ENCODE peak calls at places on chromosomes 13 and 19, in seven cellular contexts. One of them, this sample, is unnamed.

GRCh38 chr19:44641460-44641859 is 2.2 kb upstream of the PVR start:
- DNase-seq in activated T-cell treated with anti-CD3 and anti-CD28 coated beads for 1 hour: no peak
- DNase-seq in stimulated activated CD8-positive, alpha-beta memory T cell treated with anti-CD3 and anti-CD28 coated beads, Interleukin-15, amount 100 ng/mL, for 4 hours: no peak
- DNase-seq in Daoy: no peak
- DNase-seq in thoracic aorta: no peak
- DNase-seq in stimulated activated naive CD4-positive, alpha-beta T cell treated with Interleukin-2 at 50 U/mL for 16 hours: no peak
- DNase-seq in HEK293T: no peak
- DNase-seq in this sample: no peak

GRCh38 chr19:30637926-30638325 is 265.7 kb downstream of the ZNF536 start:
- DNase-seq in HEK293T: no peak
- DNase-seq in thoracic aorta: no peak
- DNase-seq in stimulated activated naive CD4-positive, alpha-beta T cell treated with Interleukin-2 at 50 U/mL for 16 hours: no peak
- DNase-seq in activated T-cell treated with anti-CD3 and anti-CD28 coated beads for 1 hour: no peak
- DNase-seq in stimulated activated CD8-positive, alpha-beta memory T cell treated with anti-CD3 and anti-CD28 coated beads, Interleukin-15, amount 100 ng/mL, for 4 hours: no peak
- DNase-seq in Daoy: no peak
- DNase-seq in this sample: no peak

GRCh38 chr13:41122838-41123237 is 9.8 kb downstream of the KBTBD6 start:
- DNase-seq in thoracic aorta: no peak
- DNase-seq in stimulated activated CD8-positive, alpha-beta memory T cell treated with anti-CD3 and anti-CD28 coated beads, Interleukin-15, amount 100 ng/mL, for 4 hours: no peak
- DNase-seq in HEK293T: no peak
- DNase-seq in activated T-cell treated with anti-CD3 and anti-CD28 coated beads for 1 hour: no peak
- DNase-seq in stimulated activated naive CD4-positive, alpha-beta T cell treated with Interleukin-2 at 50 U/mL for 16 hours: no peak
- DNase-seq in Daoy: no peak
- DNase-seq in this sample: no peak

GRCh38 chr19:39139305-39140194 is 14.0 kb downstream of the PAK4 start:
- DNase-seq in HEK293T: no peak
- DNase-seq in activated T-cell treated with anti-CD3 and anti-CD28 coated beads for 1 hour: no peak
- DNase-seq in Daoy: no peak
- DNase-seq in stimulated activated CD8-positive, alpha-beta memory T cell treated with anti-CD3 and anti-CD28 coated beads, Interleukin-15, amount 100 ng/mL, for 4 hours: no peak
- DNase-seq in thoracic aorta: no peak
- DNase-seq in stimulated activated naive CD4-positive, alpha-beta T cell treated with Interleukin-2 at 50 U/mL for 16 hours: no peak
- DNase-seq in this sample: no peak

GRCh38 chr19:4304509-4305252 is at the start of gene FSD1:
- DNase-seq in Daoy: peak; percentile 88
- DNase-seq in activated T-cell treated with anti-CD3 and anti-CD28 coated beads for 1 hour: peak; percentile 45
- DNase-seq in thoracic aorta: no peak
- DNase-seq in stimulated activated CD8-positive, alpha-beta memory T cell treated with anti-CD3 and anti-CD28 coated beads, Interleukin-15, amount 100 ng/mL, for 4 hours: peak; percentile 30
- DNase-seq in HEK293T: peak; percentile 98
- DNase-seq in stimulated activated naive CD4-positive, alpha-beta T cell treated with Interleukin-2 at 50 U/mL for 16 hours: peak; percentile 39
- DNase-seq in this sample: peak; percentile 65

GRCh38 chr13:94657167-94657566 is 55.2 kb downstream of the SOX21 start:
- DNase-seq in activated T-cell treated with anti-CD3 and anti-CD28 coated beads for 1 hour: no peak
- DNase-seq in stimulated activated naive CD4-positive, alpha-beta T cell treated with Interleukin-2 at 50 U/mL for 16 hours: no peak
- DNase-seq in stimulated activated CD8-positive, alpha-beta memory T cell treated with anti-CD3 and anti-CD28 coated beads, Interleukin-15, amount 100 ng/mL, for 4 hours: no peak
- DNase-seq in Daoy: peak; percentile 9
- DNase-seq in HEK293T: no peak
- DNase-seq in thoracic aorta: no peak
- DNase-seq in this sample: no peak

GRCh38 chr19:46068345-46069258 is 27.8 kb upstream of the IGFL4 start:
- DNase-seq in HEK293T: no peak
- DNase-seq in stimulated activated CD8-positive, alpha-beta memory T cell treated with anti-CD3 and anti-CD28 coated beads, Interleukin-15, amount 100 ng/mL, for 4 hours: no peak
- DNase-seq in thoracic aorta: no peak
- DNase-seq in stimulated activated naive CD4-positive, alpha-beta T cell treated with Interleukin-2 at 50 U/mL for 16 hours: no peak
- DNase-seq in activated T-cell treated with anti-CD3 and anti-CD28 coated beads for 1 hour: no peak
- DNase-seq in Daoy: peak; percentile 95
- DNase-seq in this sample: peak; percentile 39

GRCh38 chr19:11177592-11177991 is 19.8 kb downstream of the KANK2 start:
- DNase-seq in HEK293T: no peak
- DNase-seq in stimulated activated naive CD4-positive, alpha-beta T cell treated with Interleukin-2 at 50 U/mL for 16 hours: no peak
- DNase-seq in activated T-cell treated with anti-CD3 and anti-CD28 coated beads for 1 hour: no peak
- DNase-seq in thoracic aorta: no peak
- DNase-seq in stimulated activated CD8-positive, alpha-beta memory T cell treated with anti-CD3 and anti-CD28 coated beads, Interleukin-15, amount 100 ng/mL, for 4 hours: no peak
- DNase-seq in Daoy: no peak
- DNase-seq in this sample: no peak

GRCh38 chr19:3096267-3096901 is 2.2 kb downstream of the GNA11 start:
- DNase-seq in activated T-cell treated with anti-CD3 and anti-CD28 coated beads for 1 hour: no peak
- DNase-seq in stimulated activated CD8-positive, alpha-beta memory T cell treated with anti-CD3 and anti-CD28 coated beads, Interleukin-15, amount 100 ng/mL, for 4 hours: no peak
- DNase-seq in HEK293T: no peak
- DNase-seq in stimulated activated naive CD4-positive, alpha-beta T cell treated with Interleukin-2 at 50 U/mL for 16 hours: no peak
- DNase-seq in Daoy: no peak
- DNase-seq in thoracic aorta: no peak
- DNase-seq in this sample: no peak

GRCh38 chr13:22062478-22063205 is 391.8 kb downstream of the FGF9 start:
- DNase-seq in thoracic aorta: no peak
- DNase-seq in stimulated activated naive CD4-positive, alpha-beta T cell treated with Interleukin-2 at 50 U/mL for 16 hours: no peak
- DNase-seq in HEK293T: no peak
- DNase-seq in stimulated activated CD8-positive, alpha-beta memory T cell treated with anti-CD3 and anti-CD28 coated beads, Interleukin-15, amount 100 ng/mL, for 4 hours: no peak
- DNase-seq in activated T-cell treated with anti-CD3 and anti-CD28 coated beads for 1 hour: no peak
- DNase-seq in Daoy: peak; percentile 62
- DNase-seq in this sample: no peak

GRCh38 chr13:48233886-48234488 is 981 bp downstream of the ITM2B start:
- DNase-seq in stimulated activated naive CD4-positive, alpha-beta T cell treated with Interleukin-2 at 50 U/mL for 16 hours: no peak
- DNase-seq in activated T-cell treated with anti-CD3 and anti-CD28 coated beads for 1 hour: no peak
- DNase-seq in Daoy: no peak
- DNase-seq in HEK293T: no peak
- DNase-seq in stimulated activated CD8-positive, alpha-beta memory T cell treated with anti-CD3 and anti-CD28 coated beads, Interleukin-15, amount 100 ng/mL, for 4 hours: no peak
- DNase-seq in thoracic aorta: no peak
- DNase-seq in this sample: no peak

GRCh38 chr13:96141032-96141431 is 51.1 kb downstream of the HS6ST3 start:
- DNase-seq in stimulated activated naive CD4-positive, alpha-beta T cell treated with Interleukin-2 at 50 U/mL for 16 hours: no peak
- DNase-seq in stimulated activated CD8-positive, alpha-beta memory T cell treated with anti-CD3 and anti-CD28 coated beads, Interleukin-15, amount 100 ng/mL, for 4 hours: no peak
- DNase-seq in thoracic aorta: no peak
- DNase-seq in Daoy: peak; percentile 5
- DNase-seq in activated T-cell treated with anti-CD3 and anti-CD28 coated beads for 1 hour: no peak
- DNase-seq in HEK293T: no peak
- DNase-seq in this sample: peak; percentile 18

GRCh38 chr19:44875666-44876418 is 15.2 kb upstream of the TOMM40 start:
- DNase-seq in stimulated activated naive CD4-positive, alpha-beta T cell treated with Interleukin-2 at 50 U/mL for 16 hours: no peak
- DNase-seq in stimulated activated CD8-positive, alpha-beta memory T cell treated with anti-CD3 and anti-CD28 coated beads, Interleukin-15, amount 100 ng/mL, for 4 hours: no peak
- DNase-seq in thoracic aorta: no peak
- DNase-seq in activated T-cell treated with anti-CD3 and anti-CD28 coated beads for 1 hour: no peak
- DNase-seq in Daoy: peak; percentile 75
- DNase-seq in HEK293T: no peak
- DNase-seq in this sample: peak; percentile 46

GRCh38 chr19:35513975-35514809 is 743 bp upstream of the DMKN start:
- DNase-seq in activated T-cell treated with anti-CD3 and anti-CD28 coated beads for 1 hour: no peak
- DNase-seq in HEK293T: no peak
- DNase-seq in stimulated activated naive CD4-positive, alpha-beta T cell treated with Interleukin-2 at 50 U/mL for 16 hours: no peak
- DNase-seq in thoracic aorta: no peak
- DNase-seq in stimulated activated CD8-positive, alpha-beta memory T cell treated with anti-CD3 and anti-CD28 coated beads, Interleukin-15, amount 100 ng/mL, for 4 hours: no peak
- DNase-seq in Daoy: peak; percentile 32
- DNase-seq in this sample: no peak

GRCh38 chr19:15104003-15104402 is 3.2 kb upstream of the SYDE1 start:
- DNase-seq in Daoy: no peak
- DNase-seq in stimulated activated naive CD4-positive, alpha-beta T cell treated with Interleukin-2 at 50 U/mL for 16 hours: no peak
- DNase-seq in activated T-cell treated with anti-CD3 and anti-CD28 coated beads for 1 hour: no peak
- DNase-seq in HEK293T: no peak
- DNase-seq in thoracic aorta: no peak
- DNase-seq in stimulated activated CD8-positive, alpha-beta memory T cell treated with anti-CD3 and anti-CD28 coated beads, Interleukin-15, amount 100 ng/mL, for 4 hours: no peak
- DNase-seq in this sample: no peak

GRCh38 chr13:45678282-45678681 is 23.8 kb upstream of the CBY2 start:
- DNase-seq in stimulated activated naive CD4-positive, alpha-beta T cell treated with Interleukin-2 at 50 U/mL for 16 hours: no peak
- DNase-seq in stimulated activated CD8-positive, alpha-beta memory T cell treated with anti-CD3 and anti-CD28 coated beads, Interleukin-15, amount 100 ng/mL, for 4 hours: no peak
- DNase-seq in Daoy: peak; percentile 6
- DNase-seq in thoracic aorta: no peak
- DNase-seq in HEK293T: no peak
- DNase-seq in activated T-cell treated with anti-CD3 and anti-CD28 coated beads for 1 hour: no peak
- DNase-seq in this sample: no peak

GRCh38 chr13:23558675-23559536 is 11.3 kb upstream of the TNFRSF19 start:
- DNase-seq in Daoy: peak; percentile 74
- DNase-seq in thoracic aorta: no peak
- DNase-seq in activated T-cell treated with anti-CD3 and anti-CD28 coated beads for 1 hour: no peak
- DNase-seq in HEK293T: peak; percentile 34
- DNase-seq in stimulated activated CD8-positive, alpha-beta memory T cell treated with anti-CD3 and anti-CD28 coated beads, Interleukin-15, amount 100 ng/mL, for 4 hours: no peak
- DNase-seq in stimulated activated naive CD4-positive, alpha-beta T cell treated with Interleukin-2 at 50 U/mL for 16 hours: no peak
- DNase-seq in this sample: peak; percentile 26

GRCh38 chr19:4577020-4577782 is 17.7 kb upstream of the SEMA6B start:
- DNase-seq in activated T-cell treated with anti-CD3 and anti-CD28 coated beads for 1 hour: no peak
- DNase-seq in stimulated activated CD8-positive, alpha-beta memory T cell treated with anti-CD3 and anti-CD28 coated beads, Interleukin-15, amount 100 ng/mL, for 4 hours: no peak
- DNase-seq in HEK293T: peak; percentile 53
- DNase-seq in thoracic aorta: no peak
- DNase-seq in stimulated activated naive CD4-positive, alpha-beta T cell treated with Interleukin-2 at 50 U/mL for 16 hours: no peak
- DNase-seq in Daoy: peak; percentile 53
- DNase-seq in this sample: no peak

GRCh38 chr13:89076622-89077021 is 1405.5 kb downstream of the SLITRK5 start:
- DNase-seq in activated T-cell treated with anti-CD3 and anti-CD28 coated beads for 1 hour: no peak
- DNase-seq in Daoy: no peak
- DNase-seq in thoracic aorta: no peak
- DNase-seq in stimulated activated CD8-positive, alpha-beta memory T cell treated with anti-CD3 and anti-CD28 coated beads, Interleukin-15, amount 100 ng/mL, for 4 hours: no peak
- DNase-seq in HEK293T: no peak
- DNase-seq in stimulated activated naive CD4-positive, alpha-beta T cell treated with Interleukin-2 at 50 U/mL for 16 hours: no peak
- DNase-seq in this sample: no peak

GRCh38 chr19:49338691-49339363 is 3.6 kb downstream of the CD37 start:
- DNase-seq in stimulated activated CD8-positive, alpha-beta memory T cell treated with anti-CD3 and anti-CD28 coated beads, Interleukin-15, amount 100 ng/mL, for 4 hours: no peak
- DNase-seq in stimulated activated naive CD4-positive, alpha-beta T cell treated with Interleukin-2 at 50 U/mL for 16 hours: no peak
- DNase-seq in Daoy: peak; percentile 62
- DNase-seq in activated T-cell treated with anti-CD3 and anti-CD28 coated beads for 1 hour: no peak
- DNase-seq in HEK293T: peak; percentile 55
- DNase-seq in thoracic aorta: peak; percentile 42
- DNase-seq in this sample: no peak

GRCh38 chr13:27791146-27791900 is 960 bp upstream of the GSX1 start:
- DNase-seq in activated T-cell treated with anti-CD3 and anti-CD28 coated beads for 1 hour: no peak
- DNase-seq in thoracic aorta: no peak
- DNase-seq in Daoy: no peak
- DNase-seq in stimulated activated naive CD4-positive, alpha-beta T cell treated with Interleukin-2 at 50 U/mL for 16 hours: no peak
- DNase-seq in HEK293T: no peak
- DNase-seq in stimulated activated CD8-positive, alpha-beta memory T cell treated with anti-CD3 and anti-CD28 coated beads, Interleukin-15, amount 100 ng/mL, for 4 hours: no peak
- DNase-seq in this sample: no peak

GRCh38 chr19:35144600-35145436 is 1.8 kb downstream of the FXYD7 start:
- DNase-seq in stimulated activated naive CD4-positive, alpha-beta T cell treated with Interleukin-2 at 50 U/mL for 16 hours: peak; percentile 5
- DNase-seq in stimulated activated CD8-positive, alpha-beta memory T cell treated with anti-CD3 and anti-CD28 coated beads, Interleukin-15, amount 100 ng/mL, for 4 hours: no peak
- DNase-seq in Daoy: peak; percentile 68
- DNase-seq in activated T-cell treated with anti-CD3 and anti-CD28 coated beads for 1 hour: no peak
- DNase-seq in HEK293T: peak; percentile 49
- DNase-seq in thoracic aorta: no peak
- DNase-seq in this sample: peak; percentile 32

GRCh38 chr13:94849254-94849653 is 136.9 kb upstream of the SOX21 start:
- DNase-seq in activated T-cell treated with anti-CD3 and anti-CD28 coated beads for 1 hour: no peak
- DNase-seq in HEK293T: no peak
- DNase-seq in stimulated activated naive CD4-positive, alpha-beta T cell treated with Interleukin-2 at 50 U/mL for 16 hours: no peak
- DNase-seq in stimulated activated CD8-positive, alpha-beta memory T cell treated with anti-CD3 and anti-CD28 coated beads, Interleukin-15, amount 100 ng/mL, for 4 hours: no peak
- DNase-seq in Daoy: no peak
- DNase-seq in thoracic aorta: no peak
- DNase-seq in this sample: no peak

GRCh38 chr13:107376393-107377085 is 808.6 kb upstream of the ARGLU1 start:
- DNase-seq in Daoy: no peak
- DNase-seq in HEK293T: no peak
- DNase-seq in stimulated activated CD8-positive, alpha-beta memory T cell treated with anti-CD3 and anti-CD28 coated beads, Interleukin-15, amount 100 ng/mL, for 4 hours: no peak
- DNase-seq in activated T-cell treated with anti-CD3 and anti-CD28 coated beads for 1 hour: no peak
- DNase-seq in thoracic aorta: no peak
- DNase-seq in stimulated activated naive CD4-positive, alpha-beta T cell treated with Interleukin-2 at 50 U/mL for 16 hours: no peak
- DNase-seq in this sample: no peak